ENCODE peak calls at places on chromosome 10, in ten cellular contexts. One of them, this sample, is unnamed.

GRCh38 chr10:47371629-47372485 is 12.2 kb downstream of the ZNF488 start:
- DNase-seq in CD8-positive, alpha-beta T cell: no peak
- DNase-seq in foreskin fibroblast: no peak
- DNase-seq in coronary artery: peak; percentile 59
- DNase-seq in heart left ventricle: no peak
- DNase-seq in osteoblast: peak; percentile 71
- DNase-seq in cardiac fibroblast: no peak
- DNase-seq in fibroblast of villous mesenchyme: peak; percentile 7
- DNase-seq in OCI-LY7: no peak
- DNase-seq in epithelial cell of esophagus: no peak
- DNase-seq in this sample: no peak

GRCh38 chr10:43203491-43204393 is 63.1 kb downstream of the RASGEF1A start:
- DNase-seq in coronary artery: no peak
- DNase-seq in heart left ventricle: peak; percentile 7
- DNase-seq in osteoblast: peak; percentile 88
- DNase-seq in cardiac fibroblast: no peak
- DNase-seq in epithelial cell of esophagus: peak; percentile 51
- DNase-seq in foreskin fibroblast: no peak
- DNase-seq in CD8-positive, alpha-beta T cell: no peak
- DNase-seq in OCI-LY7: peak; percentile 38
- DNase-seq in fibroblast of villous mesenchyme: no peak
- DNase-seq in this sample: peak; percentile 58

GRCh38 chr10:117215079-117215478 is 17.8 kb downstream of the KCNK18 start:
- DNase-seq in coronary artery: no peak
- DNase-seq in osteoblast: no peak
- DNase-seq in fibroblast of villous mesenchyme: no peak
- DNase-seq in heart left ventricle: no peak
- DNase-seq in OCI-LY7: no peak
- DNase-seq in CD8-positive, alpha-beta T cell: no peak
- DNase-seq in epithelial cell of esophagus: no peak
- DNase-seq in foreskin fibroblast: no peak
- DNase-seq in cardiac fibroblast: no peak
- DNase-seq in this sample: no peak

GRCh38 chr10:68897336-68897741 is 3.8 kb upstream of the DDX50 start:
- DNase-seq in CD8-positive, alpha-beta T cell: no peak
- DNase-seq in heart left ventricle: peak; percentile 47
- DNase-seq in osteoblast: peak; percentile 73
- DNase-seq in cardiac fibroblast: peak; percentile 86
- DNase-seq in epithelial cell of esophagus: peak; percentile 76
- DNase-seq in coronary artery: no peak
- DNase-seq in foreskin fibroblast: peak; percentile 85
- DNase-seq in OCI-LY7: peak; percentile 58
- DNase-seq in fibroblast of villous mesenchyme: peak; percentile 82
- DNase-seq in this sample: no peak

GRCh38 chr10:6399241-6399701 is 180.8 kb downstream of the PRKCQ start:
- DNase-seq in heart left ventricle: peak; percentile 62
- DNase-seq in cardiac fibroblast: no peak
- DNase-seq in osteoblast: no peak
- DNase-seq in foreskin fibroblast: peak; percentile 55
- DNase-seq in OCI-LY7: peak; percentile 22
- DNase-seq in epithelial cell of esophagus: no peak
- DNase-seq in fibroblast of villous mesenchyme: peak; percentile 59
- DNase-seq in CD8-positive, alpha-beta T cell: no peak
- DNase-seq in coronary artery: no peak
- DNase-seq in this sample: no peak

GRCh38 chr10:47027108-47027811 is 116.0 kb downstream of the PTPN20 start:
- DNase-seq in coronary artery: no peak
- DNase-seq in fibroblast of villous mesenchyme: no peak
- DNase-seq in foreskin fibroblast: no peak
- DNase-seq in cardiac fibroblast: no peak
- DNase-seq in osteoblast: peak; percentile 65
- DNase-seq in CD8-positive, alpha-beta T cell: no peak
- DNase-seq in heart left ventricle: no peak
- DNase-seq in OCI-LY7: no peak
- DNase-seq in epithelial cell of esophagus: no peak
- DNase-seq in this sample: peak; percentile 14

GRCh38 chr10:23190872-23191763 is 994 bp upstream of the PTF1A start:
- DNase-seq in heart left ventricle: no peak
- DNase-seq in cardiac fibroblast: no peak
- DNase-seq in coronary artery: no peak
- DNase-seq in foreskin fibroblast: no peak
- DNase-seq in OCI-LY7: no peak
- DNase-seq in epithelial cell of esophagus: no peak
- DNase-seq in fibroblast of villous mesenchyme: no peak
- DNase-seq in CD8-positive, alpha-beta T cell: no peak
- DNase-seq in osteoblast: peak; percentile 52
- DNase-seq in this sample: no peak

GRCh38 chr10:72263613-72264241 is 10.0 kb upstream of the DDIT4 start:
- DNase-seq in heart left ventricle: no peak
- DNase-seq in cardiac fibroblast: peak; percentile 48
- DNase-seq in coronary artery: no peak
- DNase-seq in OCI-LY7: peak; percentile 93
- DNase-seq in CD8-positive, alpha-beta T cell: no peak
- DNase-seq in foreskin fibroblast: no peak
- DNase-seq in fibroblast of villous mesenchyme: peak; percentile 43
- DNase-seq in osteoblast: no peak
- DNase-seq in epithelial cell of esophagus: peak; percentile 95
- DNase-seq in this sample: no peak

GRCh38 chr10:4316166-4316810 is 509.7 kb upstream of the AKR1E2 start:
- DNase-seq in OCI-LY7: no peak
- DNase-seq in fibroblast of villous mesenchyme: peak; percentile 62
- DNase-seq in cardiac fibroblast: peak; percentile 89
- DNase-seq in CD8-positive, alpha-beta T cell: no peak
- DNase-seq in foreskin fibroblast: peak; percentile 97
- DNase-seq in coronary artery: peak; percentile 85
- DNase-seq in osteoblast: peak; percentile 88
- DNase-seq in epithelial cell of esophagus: peak; percentile 29
- DNase-seq in heart left ventricle: peak; percentile 27
- DNase-seq in this sample: no peak

GRCh38 chr10:90871279-90871760 is 454 bp upstream of the RPP30 start:
- DNase-seq in heart left ventricle: peak; percentile 33
- DNase-seq in fibroblast of villous mesenchyme: peak; percentile 86
- DNase-seq in foreskin fibroblast: peak; percentile 86
- DNase-seq in osteoblast: peak; percentile 76
- DNase-seq in OCI-LY7: peak; percentile 71
- DNase-seq in coronary artery: no peak
- DNase-seq in CD8-positive, alpha-beta T cell: no peak
- DNase-seq in cardiac fibroblast: peak; percentile 87
- DNase-seq in epithelial cell of esophagus: peak; percentile 72
- DNase-seq in this sample: no peak

GRCh38 chr10:116761883-116762282 is 19.5 kb upstream of the HSPA12A start:
- DNase-seq in epithelial cell of esophagus: no peak
- DNase-seq in cardiac fibroblast: no peak
- DNase-seq in foreskin fibroblast: no peak
- DNase-seq in fibroblast of villous mesenchyme: no peak
- DNase-seq in CD8-positive, alpha-beta T cell: no peak
- DNase-seq in osteoblast: peak; percentile 15
- DNase-seq in coronary artery: no peak
- DNase-seq in OCI-LY7: no peak
- DNase-seq in heart left ventricle: no peak
- DNase-seq in this sample: no peak

GRCh38 chr10:69494626-69495558 is 43.6 kb downstream of the TSPAN15 start:
- DNase-seq in fibroblast of villous mesenchyme: no peak
- DNase-seq in epithelial cell of esophagus: no peak
- DNase-seq in CD8-positive, alpha-beta T cell: no peak
- DNase-seq in osteoblast: peak; percentile 23
- DNase-seq in OCI-LY7: no peak
- DNase-seq in foreskin fibroblast: no peak
- DNase-seq in coronary artery: no peak
- DNase-seq in cardiac fibroblast: no peak
- DNase-seq in heart left ventricle: no peak
- DNase-seq in this sample: no peak

GRCh38 chr10:109678857-109679256 is 244.5 kb downstream of the XPNPEP1 start:
- DNase-seq in osteoblast: no peak
- DNase-seq in fibroblast of villous mesenchyme: no peak
- DNase-seq in heart left ventricle: no peak
- DNase-seq in cardiac fibroblast: no peak
- DNase-seq in epithelial cell of esophagus: no peak
- DNase-seq in coronary artery: no peak
- DNase-seq in foreskin fibroblast: no peak
- DNase-seq in CD8-positive, alpha-beta T cell: no peak
- DNase-seq in OCI-LY7: no peak
- DNase-seq in this sample: no peak

GRCh38 chr10:7085913-7086589 is 324.8 kb downstream of the SFMBT2 start:
- DNase-seq in epithelial cell of esophagus: no peak
- DNase-seq in OCI-LY7: no peak
- DNase-seq in fibroblast of villous mesenchyme: peak; percentile 65
- DNase-seq in coronary artery: no peak
- DNase-seq in heart left ventricle: peak; percentile 20
- DNase-seq in foreskin fibroblast: peak; percentile 85
- DNase-seq in cardiac fibroblast: peak; percentile 4
- DNase-seq in CD8-positive, alpha-beta T cell: no peak
- DNase-seq in osteoblast: no peak
- DNase-seq in this sample: no peak

GRCh38 chr10:130026670-130027456 is 62.8 kb upstream of the EBF3 start:
- DNase-seq in fibroblast of villous mesenchyme: no peak
- DNase-seq in cardiac fibroblast: no peak
- DNase-seq in OCI-LY7: no peak
- DNase-seq in coronary artery: no peak
- DNase-seq in heart left ventricle: no peak
- DNase-seq in epithelial cell of esophagus: no peak
- DNase-seq in CD8-positive, alpha-beta T cell: no peak
- DNase-seq in osteoblast: no peak
- DNase-seq in foreskin fibroblast: no peak
- DNase-seq in this sample: no peak
- TF ChIP-seq CTCF in fibroblast of villous mesenchyme: no peak
- TF ChIP-seq CTCF in cardiac fibroblast: no peak
- TF ChIP-seq CTCF in OCI-LY7: no peak
- TF ChIP-seq CTCF in coronary artery: no peak
- TF ChIP-seq CTCF in heart left ventricle: no peak
- TF ChIP-seq CTCF in epithelial cell of esophagus: no peak
- TF ChIP-seq CTCF in CD8-positive, alpha-beta T cell: no peak
- TF ChIP-seq CTCF in osteoblast: no peak
- TF ChIP-seq CTCF in foreskin fibroblast: no peak
- TF ChIP-seq CTCF in this sample: no peak

DNA sequence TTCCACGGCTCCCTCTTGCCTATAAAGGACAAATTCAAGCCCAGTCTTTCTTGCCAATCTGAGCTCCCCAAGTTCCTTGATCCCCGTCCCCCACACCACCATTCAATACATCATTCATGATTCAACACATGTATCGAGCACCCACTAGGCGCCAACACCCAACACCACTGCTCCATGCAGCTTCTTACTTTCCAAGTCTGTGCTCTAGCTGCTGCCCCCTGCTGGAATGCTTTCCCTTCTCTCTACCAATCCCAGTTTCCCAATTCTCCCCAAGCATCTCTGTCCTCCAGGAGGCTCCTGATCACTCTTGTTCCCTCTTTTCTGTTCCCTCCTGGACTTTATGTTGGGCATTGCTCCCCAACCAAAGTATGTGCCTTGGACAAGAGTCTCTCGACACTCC is 172.6 kb downstream of the NEURL1 start:
- DNase-seq in foreskin fibroblast: peak; percentile 69
- DNase-seq in CD8-positive, alpha-beta T cell: no peak
- DNase-seq in coronary artery: no peak
- DNase-seq in cardiac fibroblast: peak; percentile 74
- DNase-seq in osteoblast: peak; percentile 96
- DNase-seq in fibroblast of villous mesenchyme: peak; percentile 41
- DNase-seq in heart left ventricle: no peak
- DNase-seq in OCI-LY7: no peak
- DNase-seq in epithelial cell of esophagus: peak; percentile 48
- DNase-seq in this sample: no peak
- TF ChIP-seq CTCF in foreskin fibroblast: peak; percentile 63
- TF ChIP-seq CTCF in CD8-positive, alpha-beta T cell: no peak
- TF ChIP-seq CTCF in coronary artery: no peak
- TF ChIP-seq CTCF in cardiac fibroblast: peak; percentile 73
- TF ChIP-seq CTCF in osteoblast: peak; percentile 73
- TF ChIP-seq CTCF in fibroblast of villous mesenchyme: peak; percentile 54
- TF ChIP-seq CTCF in heart left ventricle: peak; percentile 23
- TF ChIP-seq CTCF in OCI-LY7: peak; percentile 74
- TF ChIP-seq CTCF in epithelial cell of esophagus: peak; percentile 57
- TF ChIP-seq CTCF in this sample: no peak

GRCh38 chr10:29479081-29479917 is 155.5 kb downstream of the SVIL start:
- DNase-seq in coronary artery: no peak
- DNase-seq in epithelial cell of esophagus: peak; percentile 83
- DNase-seq in fibroblast of villous mesenchyme: no peak
- DNase-seq in cardiac fibroblast: no peak
- DNase-seq in OCI-LY7: peak; percentile 86
- DNase-seq in osteoblast: peak; percentile 11
- DNase-seq in foreskin fibroblast: peak; percentile 30
- DNase-seq in heart left ventricle: no peak
- DNase-seq in CD8-positive, alpha-beta T cell: no peak
- DNase-seq in this sample: no peak

GRCh38 chr10:29481906-29482440 is 152.8 kb downstream of the SVIL start:
- DNase-seq in coronary artery: no peak
- DNase-seq in epithelial cell of esophagus: no peak
- DNase-seq in osteoblast: no peak
- DNase-seq in cardiac fibroblast: no peak
- DNase-seq in foreskin fibroblast: no peak
- DNase-seq in fibroblast of villous mesenchyme: peak; percentile 33
- DNase-seq in OCI-LY7: peak; percentile 78
- DNase-seq in CD8-positive, alpha-beta T cell: no peak
- DNase-seq in heart left ventricle: no peak
- DNase-seq in this sample: no peak

GRCh38 chr10:29486466-29486865 is 148.3 kb downstream of the SVIL start:
- DNase-seq in fibroblast of villous mesenchyme: no peak
- DNase-seq in heart left ventricle: no peak
- DNase-seq in coronary artery: no peak
- DNase-seq in CD8-positive, alpha-beta T cell: no peak
- DNase-seq in osteoblast: no peak
- DNase-seq in OCI-LY7: no peak
- DNase-seq in foreskin fibroblast: no peak
- DNase-seq in epithelial cell of esophagus: no peak
- DNase-seq in cardiac fibroblast: no peak
- DNase-seq in this sample: no peak

GRCh38 chr10:29480281-29480954 is 154.4 kb downstream of the SVIL start:
- DNase-seq in cardiac fibroblast: no peak
- DNase-seq in CD8-positive, alpha-beta T cell: no peak
- DNase-seq in foreskin fibroblast: no peak
- DNase-seq in OCI-LY7: peak; percentile 33
- DNase-seq in fibroblast of villous mesenchyme: no peak
- DNase-seq in heart left ventricle: no peak
- DNase-seq in osteoblast: peak; percentile 6
- DNase-seq in epithelial cell of esophagus: no peak
- DNase-seq in coronary artery: no peak
- DNase-seq in this sample: no peak

GRCh38 chr10:29482591-29483421 is 152.0 kb downstream of the SVIL start:
- DNase-seq in epithelial cell of esophagus: no peak
- DNase-seq in CD8-positive, alpha-beta T cell: no peak
- DNase-seq in cardiac fibroblast: peak; percentile 75
- DNase-seq in osteoblast: no peak
- DNase-seq in OCI-LY7: peak; percentile 75
- DNase-seq in fibroblast of villous mesenchyme: peak; percentile 67
- DNase-seq in coronary artery: no peak
- DNase-seq in foreskin fibroblast: peak; percentile 80
- DNase-seq in heart left ventricle: no peak
- DNase-seq in this sample: no peak
- TF ChIP-seq CTCF in epithelial cell of esophagus: no peak
- TF ChIP-seq CTCF in CD8-positive, alpha-beta T cell: no peak
- TF ChIP-seq CTCF in cardiac fibroblast: no peak
- TF ChIP-seq CTCF in osteoblast: no peak
- TF ChIP-seq CTCF in OCI-LY7: peak; percentile 64
- TF ChIP-seq CTCF in fibroblast of villous mesenchyme: no peak
- TF ChIP-seq CTCF in coronary artery: no peak
- TF ChIP-seq CTCF in foreskin fibroblast: no peak
- TF ChIP-seq CTCF in heart left ventricle: no peak
- TF ChIP-seq CTCF in this sample: no peak

GRCh38 chr10:12438914-12439692 is 89.8 kb downstream of the CAMK1D start:
- DNase-seq in osteoblast: no peak
- DNase-seq in epithelial cell of esophagus: no peak
- DNase-seq in foreskin fibroblast: no peak
- DNase-seq in OCI-LY7: no peak
- DNase-seq in cardiac fibroblast: no peak
- DNase-seq in coronary artery: no peak
- DNase-seq in fibroblast of villous mesenchyme: no peak
- DNase-seq in CD8-positive, alpha-beta T cell: no peak
- DNase-seq in heart left ventricle: no peak
- DNase-seq in this sample: no peak
- TF ChIP-seq CTCF in osteoblast: no peak
- TF ChIP-seq CTCF in epithelial cell of esophagus: no peak
- TF ChIP-seq CTCF in foreskin fibroblast: no peak
- TF ChIP-seq CTCF in OCI-LY7: no peak
- TF ChIP-seq CTCF in cardiac fibroblast: no peak
- TF ChIP-seq CTCF in coronary artery: no peak
- TF ChIP-seq CTCF in fibroblast of villous mesenchyme: no peak
- TF ChIP-seq CTCF in CD8-positive, alpha-beta T cell: no peak
- TF ChIP-seq CTCF in heart left ventricle: no peak
- TF ChIP-seq CTCF in this sample: no peak